ENCODE peak calls at places on chromosomes 3 and 15, in eight cellular contexts. Q is PC-3; I is upper lobe of right lung; C is RWPE2; K is activated CD4-positive, alpha-beta T cell treated with anti-CD3 and anti-CD28 coated beads for 36 hours; V is gastroesophageal sphincter; Y is activated CD4-positive, CD25-positive, alpha-beta regulatory T cell treated with anti-CD3 and anti-CD28 coated beads, Interleukin-2, amount 50 U/mL, for 24 hours; T is activated CD8-positive, alpha-beta T cell treated with anti-CD3 and anti-CD28 coated beads, Interleukin-2, amount 10 ng/mL, durations not matched to agents 7 days and 5 days. S is an unnamed sample.

GRCh38 chr3:24232784-24233183 is 261.9 kb downstream of the THRB start:
- ATAC-seq in Q (no peak), I (no peak), C (no peak), K (no peak), V (no peak), Y (no peak), T (no peak), S (peak; percentile 50)

GRCh38 chr3:97957617-97958311 is 14.5 kb downstream of the RIOX2 start:
- ATAC-seq in Q (no peak), I (peak; percentile 40), C (no peak), K (no peak), V (peak; percentile 46), Y (no peak), T (no peak), S (peak; percentile 56)

GRCh38 chr3:124461838-124462632 is 268.2 kb upstream of the UMPS start:
- ATAC-seq in Q (no peak), I (no peak), C (no peak), K (no peak), V (no peak), Y (no peak), T (no peak), S (no peak)

GRCh38 chr3:142501004-142501926 is 53.4 kb upstream of the XRN1 start:
- ATAC-seq in Q (peak; percentile 94), I (no peak), C (peak; percentile 96), K (no peak), V (no peak), Y (no peak), T (no peak), S (no peak)

GRCh38 chr3:121232309-121233225 is 313.2 kb downstream of the POLQ start:
- ATAC-seq in Q (no peak), I (peak; percentile 48), C (no peak), K (no peak), V (no peak), Y (no peak), T (no peak), S (no peak)

GRCh38 chr3:11734-12133 is 184.8 kb upstream of the CHL1 start:
- ATAC-seq in Q (no peak), I (peak; percentile 72), C (peak; percentile 78), K (no peak), V (no peak), Y (no peak), T (no peak), S (peak; percentile 33)

GRCh38 chr3:127998596-127998995 is 53.6 kb upstream of the SEC61A1 start:
- ATAC-seq in Q (no peak), I (no peak), C (no peak), K (no peak), V (no peak), Y (no peak), T (no peak), S (no peak)

GRCh38 chr15:77474310-77474986 is 53.8 kb downstream of the HMG20A start:
- ATAC-seq in Q (no peak), I (peak; percentile 96), C (no peak), K (no peak), V (no peak), Y (no peak), T (no peak), S (no peak)

GRCh38 chr3:61986473-61986872 is 386.9 kb downstream of the FEZF2 start:
- ATAC-seq in Q (no peak), I (no peak), C (no peak), K (no peak), V (no peak), Y (no peak), T (no peak), S (no peak)

GRCh38 chr15:36784098-36784670 is 204.8 kb downstream of the CDIN1 start:
- ATAC-seq in Q (no peak), I (no peak), C (no peak), K (no peak), V (no peak), Y (no peak), T (no peak), S (no peak)

GRCh38 chr3:146342971-146343370 is 92.1 kb upstream of the PLSCR4 start:
- ATAC-seq in Q (no peak), I (no peak), C (no peak), K (no peak), V (no peak), Y (no peak), T (no peak), S (no peak)

GRCh38 chr3:119019767-119020518 is 14.7 kb downstream of the IGSF11 start:
- ATAC-seq in Q (no peak), I (no peak), C (no peak), K (peak; percentile 63), V (no peak), Y (no peak), T (no peak), S (no peak)

GRCh38 chr3:15501126-15501525 is 20.4 kb downstream of the COLQ start:
- ATAC-seq in Q (no peak), I (no peak), C (no peak), K (no peak), V (no peak), Y (no peak), T (no peak), S (no peak)

GRCh38 chr15:52291204-52291603 is 4.4 kb downstream of the MYO5C start:
- ATAC-seq in Q (no peak), I (no peak), C (no peak), K (no peak), V (no peak), Y (no peak), T (no peak), S (no peak)

GRCh38 chr3:123352134-123352554 is 96.7 kb downstream of the ADCY5 start:
- ATAC-seq in Q (no peak), I (peak; percentile 34), C (no peak), K (no peak), V (peak; percentile 57), Y (no peak), T (no peak), S (no peak)

GRCh38 chr15:71962537-71962936 is 152.2 kb downstream of the NR2E3 start:
- ATAC-seq in Q (peak; percentile 81), I (no peak), C (peak; percentile 68), K (no peak), V (no peak), Y (no peak), T (no peak), S (no peak)

GRCh38 chr15:67501177-67501835 is 19.6 kb upstream of the C15orf61 start:
- ATAC-seq in Q (peak; percentile 80), I (peak; percentile 43), C (peak; percentile 88), K (no peak), V (no peak), Y (no peak), T (no peak), S (no peak)

GRCh38 chr3:101146946-101147345 is 153.7 kb upstream of the ABI3BP start:
- ATAC-seq in Q (no peak), I (peak; percentile 36), C (no peak), K (peak; percentile 42), V (no peak), Y (no peak), T (no peak), S (no peak)

GRCh38 chr3:139737682-139738361 is 60.0 kb upstream of the NMNAT3 start:
- ATAC-seq in Q (no peak), I (no peak), C (no peak), K (no peak), V (no peak), Y (no peak), T (no peak), S (no peak)

GRCh38 chr3:159604151-159604581 is 384.5 kb upstream of the IL12A start:
- ATAC-seq in Q (no peak), I (peak; percentile 64), C (no peak), K (no peak), V (no peak), Y (no peak), T (no peak), S (no peak)

GRCh38 chr15:43096411-43096810 is 9.4 kb downstream of the UBR1 start:
- ATAC-seq in Q (no peak), I (no peak), C (no peak), K (no peak), V (no peak), Y (no peak), T (no peak), S (no peak)

GRCh38 chr3:45991341-45991740 is 4.3 kb downstream of the FYCO1 start:
- ATAC-seq in Q (no peak), I (no peak), C (no peak), K (no peak), V (no peak), Y (no peak), T (no peak), S (no peak)

GRCh38 chr3:66353530-66353929 is 132.7 kb downstream of the SLC25A26 start:
- ATAC-seq in Q (no peak), I (no peak), C (no peak), K (no peak), V (no peak), Y (no peak), T (no peak), S (no peak)

GRCh38 chr3:124364230-124365022 is 365.8 kb upstream of the UMPS start:
- ATAC-seq in Q (no peak), I (peak; percentile 48), C (no peak), K (no peak), V (no peak), Y (no peak), T (no peak), S (no peak)

GRCh38 chr3:101898752-101899169 is 49.4 kb downstream of the NFKBIZ start:
- ATAC-seq in Q (no peak), I (peak; percentile 79), C (no peak), K (no peak), V (peak; percentile 36), Y (peak; percentile 59), T (no peak), S (no peak)

GRCh38 chr3:41035445-41036022 is 163.8 kb upstream of the CTNNB1 start:
- ATAC-seq in Q (no peak), I (no peak), C (no peak), K (no peak), V (no peak), Y (no peak), T (no peak), S (no peak)

GRCh38 chr3:160384639-160385312 is 14.2 kb downstream of the IFT80 start:
- ATAC-seq in Q (no peak), I (peak; percentile 84), C (no peak), K (no peak), V (no peak), Y (no peak), T (no peak), S (no peak)

GRCh38 chr3:12751548-12751947 is 7.5 kb downstream of the TMEM40 start:
- ATAC-seq in Q (peak; percentile 32), I (no peak), C (peak; percentile 59), K (no peak), V (no peak), Y (no peak), T (no peak), S (no peak)

GRCh38 chr3:128338536-128339400 is 127.9 kb downstream of the DNAJB8 start:
- ATAC-seq in Q (no peak), I (no peak), C (no peak), K (no peak), V (no peak), Y (no peak), T (no peak), S (no peak)

GRCh38 chr3:50088725-50089602 is at the start of gene RBM5:
- ATAC-seq in Q (peak; percentile 100), I (peak; percentile 100), C (peak; percentile 99), K (peak; percentile 100), V (peak; percentile 100), Y (peak; percentile 100), T (peak; percentile 100), S (peak; percentile 99)

GRCh38 chr3:98985406-98985805 is 83.9 kb upstream of the DCBLD2 start:
- ATAC-seq in Q (peak; percentile 60), I (peak; percentile 75), C (peak; percentile 48), K (no peak), V (no peak), Y (no peak), T (no peak), S (no peak)

GRCh38 chr15:47622058-47622457 is 95.2 kb upstream of the SEMA6D start:
- ATAC-seq in Q (no peak), I (no peak), C (no peak), K (no peak), V (no peak), Y (no peak), T (no peak), S (no peak)

GRCh38 chr3:151146731-151147091 is 56.3 kb downstream of the GPR171 start:
- ATAC-seq in Q (no peak), I (no peak), C (no peak), K (no peak), V (no peak), Y (no peak), T (no peak), S (no peak)

GRCh38 chr3:56075089-56075488 is 393.2 kb downstream of the ERC2 start:
- ATAC-seq in Q (no peak), I (no peak), C (no peak), K (no peak), V (no peak), Y (no peak), T (no peak), S (no peak)

S was measured in esophagus mucosa.